ENCODE peak calls at places on chromosomes 3 and 15, in seven cellular contexts. One of them, this sample, is unnamed.

GRCh38 chr3:130546920-130547679 is 30.1 kb downstream of the COL6A6 start:
- DNase-seq in renal cortical epithelial cell: no peak
- DNase-seq in effector memory CD4-positive, alpha-beta T cell: no peak
- DNase-seq in HTR-8/SVneo: no peak
- DNase-seq in fibroblast of lung: no peak
- DNase-seq in EH: no peak
- DNase-seq in cardiac muscle cell: no peak
- DNase-seq in this sample: no peak

GRCh38 chr3:16820485-16820884 is 64.3 kb upstream of the PLCL2 start:
- DNase-seq in renal cortical epithelial cell: no peak
- DNase-seq in effector memory CD4-positive, alpha-beta T cell: no peak
- DNase-seq in HTR-8/SVneo: no peak
- DNase-seq in fibroblast of lung: no peak
- DNase-seq in EH: no peak
- DNase-seq in cardiac muscle cell: no peak
- DNase-seq in this sample: no peak

GRCh38 chr3:153289334-153289808 is 127.3 kb downstream of the RAP2B start:
- DNase-seq in renal cortical epithelial cell: peak
- DNase-seq in effector memory CD4-positive, alpha-beta T cell: no peak
- DNase-seq in HTR-8/SVneo: no peak
- DNase-seq in fibroblast of lung: peak
- DNase-seq in EH: peak
- DNase-seq in cardiac muscle cell: no peak
- DNase-seq in this sample: no peak

GRCh38 chr3:29261119-29261518 is 19.8 kb upstream of the RBMS3 start:
- DNase-seq in renal cortical epithelial cell: no peak
- DNase-seq in effector memory CD4-positive, alpha-beta T cell: no peak
- DNase-seq in HTR-8/SVneo: no peak
- DNase-seq in fibroblast of lung: no peak
- DNase-seq in EH: no peak
- DNase-seq in cardiac muscle cell: no peak
- DNase-seq in this sample: no peak

GRCh38 chr3:24454862-24455261 is 39.8 kb downstream of the THRB start:
- DNase-seq in renal cortical epithelial cell: peak
- DNase-seq in effector memory CD4-positive, alpha-beta T cell: no peak
- DNase-seq in HTR-8/SVneo: no peak
- DNase-seq in fibroblast of lung: no peak
- DNase-seq in EH: no peak
- DNase-seq in cardiac muscle cell: no peak
- DNase-seq in this sample: no peak

GRCh38 chr15:71219646-71220045 is 104.4 kb downstream of the THSD4 start:
- DNase-seq in renal cortical epithelial cell: no peak
- DNase-seq in effector memory CD4-positive, alpha-beta T cell: no peak
- DNase-seq in HTR-8/SVneo: no peak
- DNase-seq in fibroblast of lung: peak
- DNase-seq in EH: peak
- DNase-seq in cardiac muscle cell: peak
- DNase-seq in this sample: no peak

GRCh38 chr3:61966200-61966599 is 404.8 kb downstream of the PTPRG start:
- DNase-seq in renal cortical epithelial cell: peak
- DNase-seq in effector memory CD4-positive, alpha-beta T cell: no peak
- DNase-seq in HTR-8/SVneo: no peak
- DNase-seq in fibroblast of lung: no peak
- DNase-seq in EH: peak
- DNase-seq in cardiac muscle cell: no peak
- DNase-seq in this sample: no peak

GRCh38 chr3:134359121-134360010 is 14.9 kb downstream of the AMOTL2 start:
- DNase-seq in renal cortical epithelial cell: no peak
- DNase-seq in effector memory CD4-positive, alpha-beta T cell: no peak
- DNase-seq in HTR-8/SVneo: no peak
- DNase-seq in fibroblast of lung: no peak
- DNase-seq in EH: peak
- DNase-seq in cardiac muscle cell: no peak
- DNase-seq in this sample: no peak

GRCh38 chr15:69046781-69047180 is 32.3 kb downstream of the NOX5 start:
- DNase-seq in renal cortical epithelial cell: no peak
- DNase-seq in effector memory CD4-positive, alpha-beta T cell: no peak
- DNase-seq in HTR-8/SVneo: no peak
- DNase-seq in fibroblast of lung: no peak
- DNase-seq in EH: no peak
- DNase-seq in cardiac muscle cell: no peak
- DNase-seq in this sample: no peak

GRCh38 chr15:55789066-55789660 is 46.2 kb upstream of the PRTG start:
- DNase-seq in renal cortical epithelial cell: no peak
- DNase-seq in effector memory CD4-positive, alpha-beta T cell: peak
- DNase-seq in HTR-8/SVneo: no peak
- DNase-seq in fibroblast of lung: no peak
- DNase-seq in EH: peak
- DNase-seq in cardiac muscle cell: no peak
- DNase-seq in this sample: no peak

GRCh38 chr15:82040862-82041261 is 5.0 kb downstream of the MEX3B start:
- DNase-seq in renal cortical epithelial cell: no peak
- DNase-seq in effector memory CD4-positive, alpha-beta T cell: no peak
- DNase-seq in HTR-8/SVneo: no peak
- DNase-seq in fibroblast of lung: no peak
- DNase-seq in EH: no peak
- DNase-seq in cardiac muscle cell: no peak
- DNase-seq in this sample: no peak

GRCh38 chr15:74317820-74318375 is 49.5 kb downstream of the CYP11A1 start:
- DNase-seq in renal cortical epithelial cell: no peak
- DNase-seq in effector memory CD4-positive, alpha-beta T cell: no peak
- DNase-seq in HTR-8/SVneo: peak
- DNase-seq in fibroblast of lung: peak
- DNase-seq in EH: peak
- DNase-seq in cardiac muscle cell: peak
- DNase-seq in this sample: no peak

GRCh38 chr3:129058441-129059194 is 2.0 kb upstream of the GP9 start:
- DNase-seq in renal cortical epithelial cell: peak
- DNase-seq in effector memory CD4-positive, alpha-beta T cell: no peak
- DNase-seq in HTR-8/SVneo: no peak
- DNase-seq in fibroblast of lung: no peak
- DNase-seq in EH: no peak
- DNase-seq in cardiac muscle cell: no peak
- DNase-seq in this sample: no peak

GRCh38 chr3:16427309-16427965 is 86.1 kb downstream of the RFTN1 start:
- DNase-seq in renal cortical epithelial cell: peak
- DNase-seq in effector memory CD4-positive, alpha-beta T cell: no peak
- DNase-seq in HTR-8/SVneo: peak
- DNase-seq in fibroblast of lung: peak
- DNase-seq in EH: peak
- DNase-seq in cardiac muscle cell: peak
- DNase-seq in this sample: no peak

GRCh38 chr3:78912217-78912616 is 855.6 kb downstream of the ROBO1 start:
- DNase-seq in renal cortical epithelial cell: no peak
- DNase-seq in effector memory CD4-positive, alpha-beta T cell: no peak
- DNase-seq in HTR-8/SVneo: no peak
- DNase-seq in fibroblast of lung: no peak
- DNase-seq in EH: no peak
- DNase-seq in cardiac muscle cell: no peak
- DNase-seq in this sample: no peak

GRCh38 chr15:64856429-64857145 is 14.9 kb downstream of the PLEKHO2 start:
- DNase-seq in renal cortical epithelial cell: peak
- DNase-seq in effector memory CD4-positive, alpha-beta T cell: no peak
- DNase-seq in HTR-8/SVneo: no peak
- DNase-seq in fibroblast of lung: peak
- DNase-seq in EH: peak
- DNase-seq in cardiac muscle cell: peak
- DNase-seq in this sample: peak

GRCh38 chr3:131526801-131527347 is 24.1 kb upstream of the MRPL3 start:
- DNase-seq in renal cortical epithelial cell: peak
- DNase-seq in effector memory CD4-positive, alpha-beta T cell: no peak
- DNase-seq in HTR-8/SVneo: no peak
- DNase-seq in fibroblast of lung: peak
- DNase-seq in EH: peak
- DNase-seq in cardiac muscle cell: peak
- DNase-seq in this sample: peak

This sample was measured in nucleus accumbens.